ENCODE peak calls at places on chromosomes 13 and 19, in six cellular contexts. I is neuronal stem cell, X is DND-41, N is GM23338, L is neural progenitor cell, S is HCT116. R is an unnamed sample.

GRCh38 chr19:3028305-3029069 is 593 bp downstream of the TLE2 start:
- DNase-seq in S (no peak), I (no peak), L (peak), N (peak), X (no peak), R (peak)

GRCh38 chr13:81773263-81773662 is 1432.3 kb upstream of the SPRY2 start:
- DNase-seq in N (no peak), I (no peak), L (no peak), S (no peak), X (no peak), R (no peak)

GRCh38 chr19:3514930-3515329 is 8.8 kb downstream of the FZR1 start:
- DNase-seq in X (no peak), I (no peak), S (no peak), N (no peak), L (no peak), R (no peak)

GRCh38 chr13:34349091-34349722 is 531.3 kb downstream of the RFC3 start:
- DNase-seq in N (no peak), X (no peak), I (no peak), L (no peak), S (no peak), R (peak)

GRCh38 chr13:100650321-100650720 is 24.3 kb downstream of the TMTC4 start:
- DNase-seq in L (no peak), I (no peak), N (no peak), X (no peak), S (no peak), R (no peak)

GRCh38 chr19:12792048-12792852 is 964 bp downstream of the JUNB start:
- DNase-seq in I (no peak), N (peak), L (peak), S (no peak), X (peak), R (peak)

GRCh38 chr13:44300895-44301638 is 72.6 kb upstream of the SERP2 start:
- DNase-seq in X (no peak), L (no peak), I (no peak), N (no peak), S (peak), R (no peak)

GRCh38 chr13:73138967-73139491 is 80.2 kb downstream of the KLF5 start:
- DNase-seq in L (no peak), S (no peak), I (no peak), N (peak), X (no peak), R (peak)

GRCh38 chr13:33893559-33893958 is 75.6 kb downstream of the RFC3 start:
- DNase-seq in X (no peak), I (no peak), S (no peak), L (no peak), N (no peak), R (no peak)

GRCh38 chr19:38033658-38034150 is 126.7 kb downstream of the SIPA1L3 start:
- DNase-seq in X (no peak), L (peak), S (no peak), I (no peak), N (peak), R (no peak)

GRCh38 chr19:45713141-45713540 is 17.6 kb downstream of the FBXO46 start:
- DNase-seq in S (no peak), I (no peak), L (no peak), N (no peak), X (no peak), R (peak)

GRCh38 chr19:52453324-52454094 is at the start of gene ZNF578:
- DNase-seq in N (peak), I (peak), X (no peak), S (no peak), L (no peak), R (no peak)

GRCh38 chr13:41199526-41199925 is 5.2 kb upstream of the KBTBD7 start:
- DNase-seq in N (no peak), S (no peak), L (no peak), I (no peak), X (no peak), R (no peak)

GRCh38 chr13:110018009-110018408 is 231.6 kb upstream of the IRS2 start:
- DNase-seq in L (no peak), I (no peak), S (no peak), X (no peak), N (no peak), R (no peak)

GRCh38 chr13:104327217-104327616 is 1261.0 kb upstream of the SLC10A2 start:
- DNase-seq in L (no peak), N (no peak), X (no peak), S (no peak), I (no peak), R (no peak)

GRCh38 chr19:44847144-44848035 is 1.3 kb downstream of the NECTIN2 start:
- DNase-seq in N (peak), L (peak), S (peak), X (no peak), I (peak), R (peak)

GRCh38 chr13:99083976-99084375 is 106.1 kb upstream of the DOCK9 start:
- DNase-seq in I (no peak), S (no peak), X (peak), N (no peak), L (no peak), R (no peak)

GRCh38 chr19:19110410-19111137 is 27.7 kb downstream of the TMEM161A start:
- DNase-seq in N (peak), I (no peak), L (peak), X (no peak), S (no peak), R (no peak)

GRCh38 chr13:32453981-32454380 is 26.1 kb upstream of the N4BP2L1 start:
- DNase-seq in L (no peak), N (no peak), X (no peak), S (no peak), I (no peak), R (no peak)

GRCh38 chr19:23855676-23856075 is 59.0 kb upstream of the ZNF726 start:
- DNase-seq in L (no peak), N (peak), I (no peak), S (no peak), X (no peak), R (no peak)

DNA sequence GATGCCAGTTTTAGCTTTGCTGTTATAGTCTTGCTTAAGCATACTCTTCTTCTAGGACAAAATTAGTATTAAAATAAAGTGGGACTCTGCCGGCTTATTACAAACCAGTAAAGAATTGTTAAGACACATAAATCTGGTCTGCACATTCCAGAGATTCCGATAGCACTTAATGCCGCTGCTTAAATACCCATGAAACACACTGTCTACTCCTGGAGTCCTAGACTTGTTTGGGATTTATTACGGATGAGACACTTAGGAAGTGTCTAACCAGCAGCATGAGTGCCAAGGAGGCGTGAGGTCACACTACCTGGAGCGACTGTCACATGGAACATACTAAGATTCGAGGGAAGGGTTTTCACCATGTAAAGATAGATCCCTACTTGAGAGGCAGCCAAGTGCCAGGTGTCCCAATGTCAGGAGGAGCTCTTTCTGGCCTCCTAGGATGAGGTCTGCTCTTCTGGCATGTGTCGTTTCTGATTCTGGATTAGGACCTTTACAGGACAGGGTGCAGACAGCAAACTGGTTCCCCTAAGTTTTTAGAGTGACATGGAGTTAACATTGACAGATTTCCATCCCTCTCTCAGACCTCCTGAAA is 75.2 kb downstream of the ZNF536 start:
- DNase-seq in S (no peak), L (no peak), N (no peak), X (no peak), I (no peak), R (no peak)
- H2AFZ ChIP-seq in S (no peak), L (no peak), N (no peak), X (no peak), I (no peak), R (no peak)

GRCh38 chr13:95128045-95128643 is 173.1 kb downstream of the ABCC4 start:
- DNase-seq in L (peak), X (no peak), N (no peak), S (no peak), I (no peak), R (no peak)
- H2AFZ ChIP-seq in L (no peak), X (no peak), N (no peak), S (no peak), I (no peak), R (no peak)

DNA sequence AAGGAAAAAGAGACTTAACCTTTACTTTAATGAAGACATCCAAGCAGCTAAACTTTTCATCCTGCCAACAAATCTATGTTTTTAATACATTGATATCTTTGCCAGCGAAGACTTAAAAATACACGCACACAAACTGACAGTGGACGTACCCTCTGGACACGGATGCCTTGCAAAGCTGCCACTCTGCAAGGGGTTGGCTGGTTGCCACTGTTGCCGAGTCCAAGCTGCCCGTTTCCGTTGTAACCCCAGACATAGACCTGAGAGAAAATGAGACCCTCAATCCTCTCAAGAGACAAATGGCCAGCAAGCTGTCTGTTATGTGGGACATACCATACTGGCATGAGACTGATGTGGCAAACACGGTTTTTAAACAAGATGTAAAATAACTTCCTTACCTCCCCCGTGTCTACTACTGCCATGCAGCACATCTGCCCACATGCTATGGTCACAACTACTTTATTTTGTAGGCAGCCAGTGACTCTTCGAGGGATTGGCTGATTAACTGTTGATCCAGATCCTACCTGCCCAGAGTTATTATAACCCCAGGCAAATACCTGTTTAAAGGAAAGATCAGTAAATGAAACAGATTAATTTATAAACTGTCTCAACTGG is 21.2 kb downstream of the RCBTB2 start:
- DNase-seq in I (no peak), N (no peak), X (no peak), L (no peak), S (no peak), R (no peak)
- H2AFZ ChIP-seq in I (no peak), N (no peak), X (no peak), L (no peak), S (no peak), R (no peak)

GRCh38 chr19:6963259-6963852 is 57.9 kb downstream of the MBD3L2B start:
- DNase-seq in I (no peak), X (no peak), L (no peak), S (no peak), N (no peak), R (no peak)

GRCh38 chr19:6967962-6968361 is 53.3 kb downstream of the MBD3L2B start:
- DNase-seq in N (no peak), S (no peak), I (no peak), X (no peak), L (no peak), R (no peak)

GRCh38 chr19:6969490-6969889 is 51.7 kb downstream of the MBD3L2B start:
- DNase-seq in N (no peak), X (no peak), I (no peak), S (no peak), L (no peak), R (no peak)

GRCh38 chr19:6958786-6959185 is 62.4 kb downstream of the MBD3L2B start:
- DNase-seq in S (no peak), L (no peak), N (no peak), I (no peak), X (no peak), R (no peak)

DNA sequence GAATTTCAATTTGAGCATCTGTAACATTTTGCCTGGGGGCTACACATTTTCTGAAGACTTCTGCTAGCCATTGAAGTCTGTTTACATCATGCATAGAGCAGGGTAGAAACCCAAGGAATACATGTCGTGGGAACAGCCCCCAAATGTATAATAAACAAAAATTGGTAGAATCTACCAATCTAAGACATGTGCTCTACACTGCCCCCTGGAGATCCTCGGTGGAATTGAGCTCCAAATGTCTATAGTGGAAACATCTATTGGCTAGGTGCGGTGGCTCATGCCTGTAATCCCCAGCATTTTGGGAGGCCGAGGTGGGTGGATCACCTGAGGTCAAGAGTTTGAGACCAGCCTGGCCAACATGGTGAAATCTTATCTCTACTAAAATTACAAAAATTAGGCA is 57.3 kb downstream of the MBD3L2B start:
- DNase-seq in S (peak), N (peak), X (peak), L (no peak), I (no peak), R (no peak)
- H2AFZ ChIP-seq in S (no peak), N (no peak), X (no peak), L (no peak), I (no peak), R (no peak)

GRCh38 chr13:71875823-71876222 is 8.8 kb upstream of the DACH1 start:
- DNase-seq in X (no peak), S (no peak), N (no peak), L (no peak), I (no peak), R (no peak)
- H2AFZ ChIP-seq in X (no peak), S (no peak), N (no peak), L (no peak), I (no peak), R (no peak)

DNA sequence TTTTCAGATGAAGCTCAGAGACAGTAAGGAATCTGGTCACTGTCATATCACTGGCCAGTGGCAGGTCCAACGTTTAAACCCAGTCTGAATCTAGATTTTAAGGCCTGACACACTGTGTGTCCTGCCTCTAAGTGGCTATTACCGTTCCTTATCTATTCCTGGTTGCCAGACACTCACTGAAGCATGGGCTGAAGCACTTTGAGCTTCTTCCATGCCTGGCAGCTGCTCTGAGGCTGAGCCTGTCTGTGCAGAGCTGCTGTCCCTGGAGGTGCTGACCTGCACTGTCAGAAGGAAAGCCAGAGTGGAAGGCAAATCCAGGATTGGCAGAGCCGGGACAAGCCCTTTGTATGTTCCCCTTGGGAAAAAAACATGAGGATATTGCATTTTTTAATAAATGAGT is 109.2 kb upstream of the SLC7A1 start:
- DNase-seq in I (no peak), X (no peak), N (no peak), L (no peak), S (no peak), R (no peak)
- H2AFZ ChIP-seq in I (no peak), X (no peak), N (no peak), L (no peak), S (no peak), R (no peak)